ENCODE peak calls at places on chromosome 14, in four cellular contexts. X, Z, S and L are unnamed samples.

GRCh38 chr14:81710232-81710845 is 176.7 kb upstream of the SEL1L start:
- DNase-seq in X (no peak), S (no peak), Z (peak), L (no peak)

GRCh38 chr14:47536341-47536740 is 139.1 kb downstream of the MDGA2 start:
- DNase-seq in X (no peak), Z (no peak), S (no peak), L (no peak)

GRCh38 chr14:30553311-30553989 is 5.5 kb upstream of the G2E3 start:
- DNase-seq in Z (no peak), X (no peak), S (no peak), L (no peak)

GRCh38 chr14:70780396-70781075 is 28.8 kb downstream of the MAP3K9 start:
- DNase-seq in X (peak), S (no peak), Z (peak), L (no peak)

GRCh38 chr14:28344381-28344780 is 422.2 kb upstream of the FOXG1 start:
- DNase-seq in Z (no peak), X (no peak), S (no peak), L (no peak)

GRCh38 chr14:100589071-100589759 is 2.0 kb upstream of the BEGAIN start:
- DNase-seq in X (no peak), S (no peak), Z (no peak), L (no peak)

GRCh38 chr14:105168496-105168978 is at the start of gene JAG2:
- DNase-seq in X (peak), Z (peak), S (peak), L (peak)

GRCh38 chr14:63432228-63432627 is 110.9 kb downstream of the PPP2R5E start:
- DNase-seq in X (no peak), Z (peak), S (no peak), L (no peak)

GRCh38 chr14:72599579-72600470 is 294.1 kb downstream of the DPF3 start:
- DNase-seq in Z (no peak), S (no peak), X (no peak), L (no peak)

GRCh38 chr14:95265106-95266094 is 54.3 kb downstream of the CLMN start:
- DNase-seq in S (no peak), X (no peak), Z (peak), L (no peak)

GRCh38 chr14:31884776-31885379 is 192.2 kb upstream of the ARHGAP5 start:
- DNase-seq in X (no peak), S (no peak), Z (no peak), L (no peak)

GRCh38 chr14:35258420-35258819 is 33.8 kb upstream of the PSMA6 start:
- DNase-seq in S (no peak), Z (no peak), X (no peak), L (no peak)

GRCh38 chr14:59711083-59711482 is 134.5 kb upstream of the CCDC175 start:
- DNase-seq in Z (no peak), X (no peak), S (no peak), L (no peak)

GRCh38 chr14:63952933-63953437 is 100.2 kb downstream of the SYNE2 start:
- DNase-seq in X (no peak), S (no peak), Z (no peak), L (no peak)

GRCh38 chr14:91693342-91693741 is 38.5 kb downstream of the CATSPERB start:
- DNase-seq in X (no peak), Z (no peak), S (no peak), L (no peak)

GRCh38 chr14:70052990-70053389 is 135.8 kb downstream of the SLC8A3 start:
- DNase-seq in Z (no peak), S (no peak), X (no peak), L (no peak)

GRCh38 chr14:55936691-55937090 is 181.5 kb upstream of the PELI2 start:
- DNase-seq in Z (no peak), S (no peak), X (no peak), L (no peak)

GRCh38 chr14:55048900-55049437 is 2.5 kb upstream of the MAPK1IP1L start:
- DNase-seq in X (no peak), Z (no peak), S (no peak), L (no peak)

GRCh38 chr14:55754471-55754870 is 174.5 kb downstream of the KTN1 start:
- DNase-seq in X (no peak), Z (no peak), S (no peak), L (no peak)

GRCh38 chr14:69693145-69693544 is 73.8 kb upstream of the SRSF5 start:
- DNase-seq in S (no peak), Z (peak), X (no peak), L (no peak)

GRCh38 chr14:42523656-42524055 is 917.0 kb downstream of the LRFN5 start:
- DNase-seq in S (no peak), Z (no peak), X (no peak), L (no peak)

GRCh38 chr14:80605536-80605935 is 336.0 kb downstream of the CEP128 start:
- DNase-seq in S (no peak), X (no peak), Z (no peak), L (no peak)

GRCh38 chr14:68569970-68570409 is 222.9 kb downstream of the ZFP36L1 start:
- DNase-seq in Z (no peak), S (no peak), X (no peak), L (no peak)

GRCh38 chr14:79629891-79630560 is 581.3 kb downstream of the DIO2 start:
- DNase-seq in S (no peak), X (no peak), Z (no peak), L (no peak)

GRCh38 chr14:100849432-100849831 is 23.5 kb downstream of the MEG3 start:
- DNase-seq in Z (no peak), S (no peak), X (no peak), L (no peak)

GRCh38 chr14:84963518-84963917 is 566.4 kb upstream of the FLRT2 start:
- DNase-seq in Z (no peak), X (no peak), S (no peak), L (no peak)